ENCODE peak calls at places on chromosomes 12 and 14, in nine cellular contexts. B is right lobe of liver; R is right cardiac atrium; E is aorta; X is CD4-positive, CD25-positive, alpha-beta regulatory T cell; I is GM23338; V is heart right ventricle; P is A549; S is naive thymus-derived CD4-positive, alpha-beta T cell. O is an unnamed sample.

GRCh38 chr12:4223273-4223855 is 50.2 kb upstream of the CCND2 start:
- ATAC-seq in P (no peak), S (peak), R (no peak), V (no peak), I (no peak), X (no peak), E (no peak), B (peak), O (no peak)

GRCh38 chr12:67147447-67147846 is 121.7 kb upstream of the CAND1 start:
- ATAC-seq in X (no peak), I (no peak), S (no peak), R (no peak), B (no peak), V (no peak), P (no peak), E (no peak), O (no peak)

GRCh38 chr12:58774731-58775130 is 145.6 kb downstream of the LRIG3 start:
- ATAC-seq in B (no peak), R (no peak), S (no peak), I (no peak), P (no peak), V (no peak), X (no peak), E (no peak), O (no peak)

GRCh38 chr12:22626429-22626828 is 1.5 kb downstream of the ETNK1 start:
- ATAC-seq in V (no peak), S (no peak), X (no peak), B (no peak), P (no peak), E (no peak), I (no peak), R (no peak), O (no peak)

GRCh38 chr14:41605550-41606248 is 977 bp upstream of the LRFN5 start:
- ATAC-seq in S (no peak), E (peak), I (peak), R (no peak), P (no peak), X (no peak), V (peak), B (no peak), O (peak)

GRCh38 chr12:91846466-91847055 is 299.1 kb downstream of the BTG1 start:
- ATAC-seq in I (no peak), P (no peak), B (no peak), S (no peak), X (no peak), E (no peak), V (no peak), R (no peak), O (no peak)

GRCh38 chr12:69157023-69157655 is 82.2 kb upstream of the CPSF6 start:
- ATAC-seq in R (peak), X (peak), I (peak), B (peak), V (peak), S (peak), E (peak), P (peak), O (peak)

GRCh38 chr12:106205208-106206069 is 42.4 kb downstream of the CKAP4 start:
- ATAC-seq in R (peak), P (peak), B (peak), I (peak), E (no peak), S (no peak), V (peak), X (no peak), O (no peak)

GRCh38 chr12:52767020-52767379 is 10.1 kb downstream of the KRT76 start:
- ATAC-seq in I (no peak), X (no peak), P (no peak), S (no peak), B (no peak), R (no peak), E (no peak), V (no peak), O (no peak)

GRCh38 chr14:55131782-55132181 is 2.7 kb downstream of the LGALS3 start:
- ATAC-seq in I (no peak), S (peak), P (no peak), E (no peak), V (peak), X (peak), B (peak), R (peak), O (no peak)

GRCh38 chr14:72636871-72637270 is 257.0 kb downstream of the DPF3 start:
- ATAC-seq in V (no peak), P (no peak), I (no peak), E (no peak), S (no peak), R (no peak), B (no peak), X (no peak), O (no peak)

GRCh38 chr14:34982421-34983147 is at the start of gene SRP54:
- ATAC-seq in V (peak), I (peak), B (peak), S (peak), R (peak), P (peak), X (peak), E (peak), O (peak)

GRCh38 chr12:76555226-76555767 is 4.3 kb downstream of the OSBPL8 start:
- ATAC-seq in P (no peak), V (no peak), R (no peak), E (no peak), X (no peak), B (no peak), I (no peak), S (no peak), O (no peak)

GRCh38 chr14:37157987-37158386 is 14.4 kb downstream of the SLC25A21 start:
- ATAC-seq in S (no peak), B (no peak), P (no peak), R (no peak), E (no peak), X (no peak), V (no peak), I (no peak), O (no peak)

GRCh38 chr12:106889950-106890626 is 65.6 kb upstream of the TMEM263 start:
- ATAC-seq in P (no peak), R (no peak), V (no peak), I (no peak), S (no peak), E (no peak), B (no peak), X (no peak), O (no peak)

GRCh38 chr14:92176476-92176875 is 54.7 kb downstream of the CPSF2 start:
- ATAC-seq in P (no peak), X (no peak), S (no peak), E (no peak), V (no peak), I (no peak), R (no peak), B (no peak), O (no peak)

GRCh38 chr14:69861170-69861569 is 18.0 kb upstream of the SMOC1 start:
- ATAC-seq in P (no peak), S (no peak), X (no peak), V (no peak), E (no peak), R (no peak), I (peak), B (no peak), O (no peak)

GRCh38 chr14:101633276-101633675 is 72.0 kb downstream of the DIO3 start:
- ATAC-seq in P (no peak), X (no peak), I (no peak), R (no peak), E (no peak), B (no peak), V (no peak), S (no peak), O (no peak)

GRCh38 chr12:56389215-56389850 is 26.7 kb upstream of the APOF start:
- ATAC-seq in X (no peak), V (no peak), I (no peak), E (no peak), S (no peak), P (no peak), R (no peak), B (no peak), O (no peak)

GRCh38 chr14:67285876-67286452 is 44.7 kb downstream of the PALS1 start:
- ATAC-seq in R (no peak), I (no peak), P (peak), X (no peak), V (no peak), B (peak), E (no peak), S (no peak), O (no peak)

GRCh38 chr12:110314308-110314707 is 33.3 kb downstream of the ATP2A2 start:
- ATAC-seq in E (no peak), B (peak), X (no peak), R (no peak), P (peak), V (no peak), S (no peak), I (no peak), O (no peak)

GRCh38 chr12:30136661-30137060 is 352.9 kb upstream of the TMTC1 start:
- ATAC-seq in I (no peak), V (no peak), S (no peak), B (no peak), X (no peak), R (no peak), E (no peak), P (no peak), O (no peak)

GRCh38 chr14:21749306-21749868 is 75.8 kb upstream of the OR4E1 start:
- ATAC-seq in S (peak), I (peak), E (no peak), B (no peak), X (peak), V (no peak), P (peak), R (no peak), O (no peak)

GRCh38 chr14:61696753-61697318 is 1.5 kb downstream of the HIF1A start:
- ATAC-seq in V (no peak), X (no peak), S (no peak), I (no peak), E (no peak), B (no peak), R (no peak), P (no peak), O (no peak)
- H3K4me3 ChIP-seq in V (peak), X (peak), S (peak), I (peak), E (peak), B (peak), R (peak), P (peak), O (peak)

GRCh38 chr12:5348491-5348890 is 83.4 kb upstream of the NTF3 start:
- ATAC-seq in X (no peak), V (no peak), B (no peak), S (no peak), R (no peak), I (peak), E (no peak), P (no peak), O (no peak)
- H3K4me3 ChIP-seq in X (no peak), V (no peak), B (no peak), S (no peak), R (no peak), I (no peak), E (no peak), P (no peak), O (no peak)

GRCh38 chr12:19546027-19546426 is 106.7 kb downstream of the AEBP2 start:
- ATAC-seq in S (no peak), V (peak), X (no peak), I (no peak), R (peak), B (peak), P (no peak), E (peak), O (peak)

GRCh38 chr12:19550626-19551025 is 111.3 kb downstream of the AEBP2 start:
- ATAC-seq in R (no peak), I (no peak), S (no peak), V (no peak), E (no peak), B (no peak), P (no peak), X (no peak), O (no peak)

GRCh38 chr12:19547258-19547657 is 108.0 kb downstream of the AEBP2 start:
- ATAC-seq in I (no peak), E (peak), B (peak), X (no peak), R (peak), V (peak), P (no peak), S (no peak), O (no peak)

GRCh38 chr12:19544351-19544750 is 105.1 kb downstream of the AEBP2 start:
- ATAC-seq in R (no peak), S (no peak), V (no peak), E (no peak), X (no peak), P (no peak), I (no peak), B (no peak), O (no peak)

DNA sequence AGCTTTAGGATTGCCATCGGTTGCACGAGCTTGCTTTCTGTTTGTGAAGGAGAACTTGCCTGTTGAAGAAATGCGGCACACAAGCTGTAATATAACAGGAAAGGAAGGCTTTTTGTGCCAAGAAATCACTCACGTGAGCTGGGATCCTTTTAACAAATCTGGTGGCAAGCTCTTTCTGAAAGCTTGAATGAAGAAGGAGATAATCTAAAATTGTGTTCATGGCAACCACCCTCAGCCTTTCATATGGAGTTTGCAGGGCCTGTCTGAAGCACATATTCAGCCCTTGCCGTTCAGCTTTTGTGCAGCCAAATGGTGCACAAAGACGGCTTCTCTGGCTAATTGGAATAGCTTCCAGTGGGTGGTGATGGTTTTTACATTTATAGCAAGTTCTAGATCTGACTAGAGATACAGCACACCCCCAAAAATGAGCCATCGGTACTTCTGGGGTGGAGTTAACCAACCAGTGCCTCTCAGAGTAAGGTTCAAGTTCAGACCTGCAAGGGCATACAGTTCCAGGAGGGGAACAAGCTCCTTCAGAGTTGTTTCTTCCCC is 107.4 kb downstream of the AEBP2 start:
- ATAC-seq in S (no peak), I (no peak), R (peak), B (peak), P (no peak), E (peak), V (peak), X (no peak), O (no peak)
- H3K4me3 ChIP-seq in S (no peak), I (no peak), R (no peak), B (no peak), P (no peak), E (no peak), V (peak), X (no peak), O (no peak)

GRCh38 chr12:661720-662486 is 1.3 kb downstream of the NINJ2 start:
- ATAC-seq in S (no peak), X (no peak), R (peak), E (peak), V (peak), P (peak), I (no peak), B (no peak), O (no peak)

GRCh38 chr12:664779-665092 is 1.5 kb upstream of the NINJ2 start:
- ATAC-seq in P (no peak), R (no peak), E (no peak), V (no peak), I (no peak), S (no peak), B (no peak), X (no peak), O (no peak)

GRCh38 chr12:663293-663871 is at the start of gene NINJ2:
- ATAC-seq in V (peak), P (peak), R (peak), E (peak), S (peak), B (peak), X (peak), I (peak), O (peak)

GRCh38 chr12:664075-664778 is 982 bp upstream of the NINJ2 start:
- ATAC-seq in X (no peak), V (no peak), R (no peak), P (no peak), B (no peak), S (peak), E (no peak), I (no peak), O (no peak)

GRCh38 chr12:662541-663292 is 528 bp downstream of the NINJ2 start:
- ATAC-seq in V (peak), P (peak), X (peak), E (peak), B (peak), S (peak), R (peak), I (no peak), O (peak)
- H3K4me3 ChIP-seq in V (peak), P (no peak), X (peak), E (no peak), B (no peak), S (peak), R (peak), I (no peak), O (peak)

DNA sequence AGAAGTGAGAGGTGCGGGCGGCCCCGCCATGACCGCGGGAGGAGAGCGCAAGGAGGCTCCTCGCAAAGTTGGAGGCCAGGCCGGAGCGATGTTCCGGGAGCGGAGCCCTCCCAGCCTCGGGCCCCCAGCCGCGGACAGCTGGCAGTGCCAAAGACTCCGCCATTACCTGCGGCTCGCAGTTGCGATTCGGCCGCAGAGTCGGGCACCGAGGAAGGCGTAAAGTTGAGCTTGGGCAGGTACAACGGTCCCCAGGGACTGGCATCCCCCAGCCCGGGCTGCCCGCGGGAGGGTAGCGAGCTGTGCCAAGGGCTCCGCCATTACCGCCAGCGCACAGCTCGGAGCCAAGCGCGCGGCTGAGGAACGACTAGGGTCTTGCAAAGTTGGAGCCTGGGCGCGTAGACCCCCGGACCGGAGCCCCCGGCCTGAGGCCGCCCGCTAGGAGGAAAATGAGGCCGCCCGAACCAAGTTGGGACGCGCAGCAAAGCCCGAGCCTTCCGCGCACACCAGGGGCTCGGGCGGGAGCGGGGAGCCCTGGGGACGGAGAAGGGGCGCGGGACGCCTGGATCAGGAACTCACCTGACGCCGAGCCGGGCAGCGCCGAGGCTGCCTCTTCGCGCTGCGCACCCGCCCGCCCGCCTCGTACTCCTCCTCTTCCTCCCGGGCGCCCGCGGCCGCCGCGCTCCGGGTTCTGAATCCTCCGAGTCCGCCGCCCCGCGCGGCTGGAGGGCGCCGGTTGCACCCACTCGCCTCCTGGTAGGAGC is 695 bp downstream of the NOS1 start:
- ATAC-seq in P (peak), V (no peak), B (no peak), R (peak), I (peak), E (no peak), S (no peak), X (no peak), O (no peak)
- H3K4me3 ChIP-seq in P (peak), V (peak), B (no peak), R (peak), I (peak), E (no peak), S (no peak), X (no peak), O (no peak)

GRCh38 chr12:57736743-57737466 is 1.6 kb downstream of the AGAP2 start:
- ATAC-seq in B (no peak), S (no peak), V (no peak), E (no peak), R (no peak), P (peak), I (peak), X (no peak), O (no peak)
- H3K4me3 ChIP-seq in B (peak), S (no peak), V (peak), E (no peak), R (peak), P (peak), I (peak), X (no peak), O (no peak)

GRCh38 chr12:114439833-114440449 is 34.0 kb upstream of the TBX5 start:
- ATAC-seq in I (peak), B (no peak), V (no peak), S (no peak), P (no peak), E (no peak), R (no peak), X (no peak), O (no peak)

GRCh38 chr12:114438635-114439256 is 32.8 kb upstream of the TBX5 start:
- ATAC-seq in E (no peak), I (no peak), R (no peak), X (no peak), P (no peak), S (no peak), B (no peak), V (no peak), O (no peak)

GRCh38 chr12:114443607-114444421 is 37.9 kb upstream of the TBX5 start:
- ATAC-seq in R (peak), B (peak), E (no peak), V (no peak), X (no peak), S (no peak), I (peak), P (no peak), O (no peak)

GRCh38 chr12:114439306-114439705 is 33.4 kb upstream of the TBX5 start:
- ATAC-seq in R (no peak), I (peak), S (no peak), V (no peak), X (no peak), E (no peak), B (no peak), P (no peak), O (no peak)

GRCh38 chr12:114440450-114441383 is 34.8 kb upstream of the TBX5 start:
- ATAC-seq in E (no peak), V (no peak), P (no peak), B (no peak), X (no peak), R (no peak), S (no peak), I (peak), O (no peak)
- H3K4me3 ChIP-seq in E (no peak), V (no peak), P (no peak), B (no peak), X (no peak), R (no peak), S (no peak), I (peak), O (no peak)

GRCh38 chr12:95622879-95623278 is 71.6 kb upstream of the USP44 start:
- ATAC-seq in B (no peak), R (no peak), V (no peak), E (no peak), X (no peak), P (peak), S (no peak), I (no peak), O (no peak)
- H3K4me3 ChIP-seq in B (no peak), R (no peak), V (no peak), E (no peak), X (no peak), P (no peak), S (no peak), I (no peak), O (no peak)

GRCh38 chr14:100567009-100567876 is 20.0 kb downstream of the BEGAIN start:
- ATAC-seq in P (peak), X (no peak), S (peak), R (peak), V (peak), B (no peak), E (no peak), I (peak), O (no peak)
- H3K4me3 ChIP-seq in P (peak), X (no peak), S (no peak), R (peak), V (peak), B (no peak), E (peak), I (peak), O (peak)

DNA sequence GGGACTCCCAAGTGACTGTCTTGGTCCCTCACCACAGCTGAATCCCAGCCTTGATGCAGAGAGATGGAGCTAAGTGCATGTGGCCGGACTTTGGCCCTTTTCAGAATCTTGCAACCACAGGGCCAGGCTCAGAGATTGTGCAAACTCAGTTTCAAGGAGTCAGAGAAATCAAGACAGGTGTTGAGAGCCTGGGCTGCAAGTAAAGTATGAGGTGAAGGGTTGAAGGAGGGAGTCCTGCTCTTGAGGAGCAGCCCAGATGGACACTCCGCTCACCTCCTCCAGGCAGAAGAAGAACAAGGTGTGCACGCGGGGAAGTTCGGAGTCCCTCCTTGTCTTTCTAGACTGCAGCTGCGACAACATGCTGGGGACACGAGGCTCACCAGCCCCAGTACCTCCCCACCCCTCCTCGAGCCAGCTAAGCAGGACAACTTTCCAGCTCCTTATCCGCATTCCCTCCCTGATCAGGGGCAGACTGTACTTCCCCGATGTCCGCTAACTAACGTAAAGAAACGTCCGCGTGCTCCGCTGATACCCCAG is 6.4 kb upstream of the BMP4 start:
- ATAC-seq in R (no peak), E (no peak), S (no peak), I (no peak), X (no peak), P (no peak), B (no peak), V (no peak), O (peak)
- H3K4me3 ChIP-seq in R (no peak), E (no peak), S (no peak), I (peak), X (no peak), P (peak), B (peak), V (peak), O (peak)